ENCODE peak calls at places on chromosomes 2 and 18, in four cellular contexts. P is kidney epithelial cell, C is iris pigment epithelial cell, S is PC-9. Z is an unnamed sample.

GRCh38 chr2:10389596-10389995 is 58.5 kb downstream of the ODC1 start:
- DNase-seq in P (no peak), C (no peak), S (no peak), Z (peak)

GRCh38 chr2:237097911-237098702 is 12.4 kb downstream of the COPS8 start:
- DNase-seq in P (peak), C (peak), S (peak), Z (peak)

GRCh38 chr2:121205321-121205942 is 79.6 kb downstream of the TFCP2L1 start:
- DNase-seq in P (no peak), C (no peak), S (peak), Z (no peak)

GRCh38 chr2:25521665-25522387 is 151.6 kb downstream of the DTNB start:
- DNase-seq in P (peak), C (peak), S (peak), Z (peak)

GRCh38 chr2:62265116-62265515 is 69.2 kb downstream of the B3GNT2 start:
- DNase-seq in P (no peak), C (no peak), S (no peak), Z (no peak)

GRCh38 chr2:241224851-241225438 is 36.5 kb downstream of the ANO7 start:
- DNase-seq in P (no peak), C (no peak), S (no peak), Z (peak)

GRCh38 chr18:45221363-45221762 is 393.9 kb upstream of the SLC14A2 start:
- DNase-seq in P (no peak), C (peak), S (no peak), Z (peak)

GRCh38 chr2:84815146-84815545 is 65.7 kb downstream of the TRABD2A start:
- DNase-seq in P (no peak), C (peak), S (no peak), Z (peak)

GRCh38 chr2:216405588-216405987 is 6.7 kb upstream of the SMARCAL1 start:
- DNase-seq in P (no peak), C (no peak), S (no peak), Z (no peak)

GRCh38 chr2:212665948-212666347 is 127.3 kb upstream of the ERBB4 start:
- DNase-seq in P (no peak), C (no peak), S (no peak), Z (no peak)

GRCh38 chr2:84388133-84388532 is 70.9 kb downstream of the SUCLG1 start:
- DNase-seq in P (no peak), C (no peak), S (no peak), Z (peak)